ENCODE peak calls at places on chromosomes 7 and 10, in seven cellular contexts. O is Peyer's patch, B is heart left ventricle, Y is adrenal gland, D is colonic mucosa, X is MM.1S, A is ascending aorta. G is an unnamed sample. For H3K27me3, the result is how much of the 10 kb centered on the place peaks cover.

GRCh38 chr10:68625316-68625921 is 65.3 kb downstream of the TET1 start:
- DNase-seq in X (peak), O (no peak), Y (no peak), B (no peak), D (no peak), A (no peak), G (no peak)

GRCh38 chr7:108367314-108367713 is 88.9 kb downstream of the NRCAM start:
- DNase-seq in A (no peak), X (no peak), Y (no peak), O (no peak), B (no peak), D (no peak), G (no peak)

GRCh38 chr7:96111405-96111804 is 210.5 kb downstream of the SLC25A13 start:
- DNase-seq in O (no peak), A (no peak), Y (no peak), D (no peak), X (no peak), B (no peak), G (no peak)

GRCh38 chr10:59682986-59683937 is 26.4 kb downstream of the SLC16A9 start:
- DNase-seq in B (no peak), O (no peak), D (no peak), X (peak), Y (no peak), A (no peak), G (no peak)

GRCh38 chr10:6386346-6386745 is 183.6 kb downstream of the PFKFB3 start:
- DNase-seq in O (no peak), D (no peak), B (peak), A (no peak), X (no peak), Y (no peak), G (peak)

GRCh38 chr10:118481871-118482270 is 113.6 kb downstream of the PRLHR start:
- DNase-seq in X (no peak), A (no peak), Y (no peak), O (no peak), B (no peak), D (no peak), G (no peak)

GRCh38 chr7:87414400-87415188 is 60.9 kb downstream of the ABCB4 start:
- DNase-seq in A (no peak), X (no peak), Y (no peak), O (no peak), B (no peak), D (no peak), G (no peak)

GRCh38 chr10:62817120-62817762 is 1.1 kb upstream of the EGR2 start:
- DNase-seq in Y (peak), B (peak), A (no peak), O (peak), D (peak), X (no peak), G (peak)

GRCh38 chr7:6273380-6273837 is 985 bp upstream of the CYTH3 start:
- DNase-seq in B (no peak), A (no peak), X (no peak), Y (peak), D (peak), O (peak), G (no peak)

GRCh38 chr10:3538850-3539531 is 246.0 kb downstream of the KLF6 start:
- DNase-seq in B (no peak), Y (no peak), A (peak), X (no peak), D (no peak), O (no peak), G (peak)

GRCh38 chr10:51389415-51390342 is 309.7 kb downstream of the CSTF2T start:
- DNase-seq in O (peak), X (peak), D (peak), Y (peak), A (no peak), B (peak), G (no peak)

GRCh38 chr7:131480384-131481315 is 75.8 kb downstream of the PODXL start:
- DNase-seq in Y (no peak), A (no peak), O (no peak), B (no peak), X (no peak), D (no peak), G (no peak)

GRCh38 chr10:95445223-95445836 is 115.8 kb downstream of the SORBS1 start:
- DNase-seq in X (no peak), D (peak), Y (peak), B (peak), O (peak), A (peak), G (peak)

GRCh38 chr7:127844165-127844564 is 187.1 kb downstream of the LRRC4 start:
- DNase-seq in D (no peak), O (no peak), B (no peak), X (no peak), A (no peak), Y (no peak), G (no peak)

GRCh38 chr7:128053991-128054390 is 22.8 kb upstream of the LRRC4 start:
- DNase-seq in X (no peak), D (no peak), A (no peak), O (no peak), B (no peak), Y (no peak), G (no peak)

GRCh38 chr10:130300608-130301025 is 164.4 kb downstream of the GLRX3 start:
- DNase-seq in O (no peak), B (no peak), Y (no peak), X (no peak), A (no peak), D (no peak), G (peak)

GRCh38 chr10:58064714-58065528 is 202.8 kb downstream of the IPMK start:
- DNase-seq in D (peak), A (no peak), O (no peak), B (no peak), X (peak), Y (peak), G (no peak)

GRCh38 chr7:101538596-101539459 is 90.3 kb downstream of the MYL10 start:
- DNase-seq in X (peak), B (peak), O (peak), D (peak), Y (peak), A (no peak), G (peak)

GRCh38 chr10:95861401-95861800 is 46.4 kb upstream of the CC2D2B start:
- DNase-seq in D (no peak), O (no peak), A (no peak), B (no peak), X (no peak), Y (no peak), G (no peak)

GRCh38 chr7:143931739-143932138 is 3.3 kb upstream of the OR2F2 start:
- DNase-seq in X (peak), B (no peak), O (no peak), Y (no peak), D (no peak), A (no peak), G (no peak)

GRCh38 chr10:101244321-101245050 is 15.2 kb upstream of the LBX1 start:
- DNase-seq in Y (no peak), X (no peak), D (no peak), A (no peak), O (no peak), B (no peak), G (no peak)

GRCh38 chr10:13717936-13718772 is 131.4 kb downstream of the PRPF18 start:
- DNase-seq in B (peak), A (no peak), X (peak), D (peak), O (peak), Y (peak), G (peak)

GRCh38 chr7:28435732-28436378 is 23.5 kb downstream of the CREB5 start:
- DNase-seq in O (no peak), Y (no peak), X (no peak), B (no peak), D (no peak), A (no peak), G (no peak)

GRCh38 chr7:1610013-1610677 is 40.3 kb upstream of the PSMG3 start:
- DNase-seq in Y (no peak), D (no peak), O (no peak), B (no peak), X (no peak), A (no peak), G (no peak)

GRCh38 chr7:102472126-102473041 is 6.3 kb downstream of the POLR2J start:
- DNase-seq in O (peak), Y (no peak), D (no peak), A (no peak), X (peak), B (peak), G (no peak)

GRCh38 chr7:66627876-66628360 is 763 bp upstream of the KCTD7 start:
- DNase-seq in X (no peak), A (no peak), D (no peak), O (no peak), B (no peak), Y (no peak), G (peak)

GRCh38 chr10:80619036-80619435 is 81.3 kb downstream of the SH2D4B start:
- DNase-seq in X (no peak), O (no peak), A (no peak), Y (no peak), B (no peak), D (no peak), G (no peak)

GRCh38 chr10:47337243-47337642 is 10.9 kb upstream of the RBP3 start:
- DNase-seq in A (no peak), X (no peak), O (no peak), D (no peak), Y (no peak), B (no peak), G (no peak)
- H3K27me3 ChIP-seq in A (under half), X (under half), O (under half), D (under half), Y (under half), B (under half), G (under half)

GRCh38 chr10:98035599-98035998 is 5.2 kb upstream of the CRTAC1 start:
- DNase-seq in D (no peak), Y (no peak), B (no peak), A (no peak), X (no peak), O (no peak), G (no peak)
- H3K27me3 ChIP-seq in D (under half), Y (under half), B (half or more), A (under half), X (half or more), O (under half), G (under half)

GRCh38 chr10:117139581-117140524 is 1.8 kb upstream of the VAX1 start:
- DNase-seq in D (no peak), O (no peak), B (no peak), Y (no peak), A (no peak), X (no peak), G (no peak)
- H3K27me3 ChIP-seq in D (half or more), O (half or more), B (half or more), Y (half or more), A (under half), X (under half), G (under half)

DNA sequence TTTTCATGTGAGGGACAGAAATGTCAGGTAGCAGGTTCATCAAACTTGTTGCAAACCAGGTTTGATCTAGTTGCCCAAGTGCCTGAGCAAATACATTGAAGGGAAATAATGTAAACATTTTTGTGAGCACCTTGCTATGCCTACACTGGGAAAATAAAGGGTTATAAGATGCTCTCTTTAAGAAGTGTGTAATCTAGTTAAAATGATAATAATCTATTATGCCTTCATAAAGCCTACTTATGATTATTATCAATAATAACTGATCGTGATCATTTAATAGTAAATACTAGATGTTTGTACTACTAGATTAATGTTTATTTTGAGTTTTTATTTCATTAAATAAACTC is 1.9 kb upstream of the TMEM229A start:
- DNase-seq in D (no peak), X (no peak), A (no peak), O (no peak), B (no peak), Y (no peak), G (no peak)
- H3K27me3 ChIP-seq in D (under half), X (under half), A (under half), O (under half), B (under half), Y (under half), G (under half)

GRCh38 chr10:98967601-98968000 is 268.1 kb downstream of the HPSE2 start:
- DNase-seq in X (no peak), A (no peak), O (no peak), D (no peak), B (no peak), Y (no peak), G (no peak)
- H3K27me3 ChIP-seq in X (under half), A (under half), O (under half), D (under half), B (under half), Y (under half), G (under half)

DNA sequence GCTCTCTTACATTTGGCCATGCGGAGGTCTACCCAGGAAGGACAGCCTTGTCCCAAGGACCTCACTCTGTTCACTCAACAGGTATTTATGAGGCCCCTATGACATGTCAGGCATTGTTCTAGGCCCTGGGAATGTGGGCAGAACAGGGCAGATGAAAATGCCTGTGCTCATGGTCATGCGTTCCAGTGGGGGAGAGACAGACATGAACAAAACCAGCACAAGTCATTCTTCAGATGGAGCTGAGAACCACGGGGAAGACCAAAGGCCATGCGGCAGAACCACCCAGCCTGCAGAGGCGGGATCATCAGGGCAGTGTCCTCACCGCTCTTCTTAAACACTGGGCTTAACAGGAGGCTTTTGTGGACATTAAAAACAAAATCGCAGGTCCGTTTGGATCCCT is 636.1 kb downstream of the SDK1 start:
- DNase-seq in B (no peak), X (no peak), D (no peak), A (no peak), O (no peak), Y (no peak), G (no peak)
- H3K27me3 ChIP-seq in B (under half), X (under half), D (under half), A (under half), O (under half), Y (under half), G (under half)

GRCh38 chr10:8056891-8057331 is 2.4 kb downstream of the GATA3 start:
- DNase-seq in D (no peak), O (peak), Y (no peak), X (no peak), A (no peak), B (no peak), G (no peak)
- H3K27me3 ChIP-seq in D (half or more), O (under half), Y (under half), X (under half), A (under half), B (half or more), G (under half)

GRCh38 chr7:114660007-114660406 is 245.4 kb downstream of the FOXP2 start:
- DNase-seq in B (no peak), A (no peak), Y (no peak), X (no peak), O (no peak), D (no peak), G (no peak)

GRCh38 chr7:114656471-114656870 is 241.9 kb downstream of the FOXP2 start:
- DNase-seq in X (no peak), D (no peak), A (no peak), Y (no peak), O (no peak), B (no peak), G (no peak)

GRCh38 chr7:114659409-114659808 is 244.8 kb downstream of the FOXP2 start:
- DNase-seq in D (no peak), B (no peak), A (no peak), X (no peak), Y (no peak), O (no peak), G (no peak)

GRCh38 chr7:114662002-114662677 is 247.5 kb downstream of the FOXP2 start:
- DNase-seq in D (no peak), A (no peak), Y (no peak), B (no peak), O (no peak), X (no peak), G (no peak)

GRCh38 chr7:114658188-114658587 is 243.6 kb downstream of the FOXP2 start:
- DNase-seq in Y (no peak), B (no peak), O (no peak), X (no peak), D (no peak), A (no peak), G (no peak)
- H3K27me3 ChIP-seq in Y (under half), B (under half), O (under half), X (under half), D (under half), A (under half), G (under half)